ENCODE peak calls at places on chromosomes 16 and 17, in seven cellular contexts. B, M, E, J, W, Z and N are unnamed samples.

GRCh38 chr16:26050489-26050888 is 358.7 kb downstream of the HS3ST4 start:
- DNase-seq in J (no peak), M (no peak), W (no peak), Z (no peak), E (no peak), B (no peak), N (no peak)

GRCh38 chr16:50213939-50214519 is 52.3 kb upstream of the ADCY7 start:
- DNase-seq in W (no peak), J (no peak), Z (no peak), E (no peak), B (no peak), M (no peak), N (no peak)

GRCh38 chr16:73206306-73206705 is 158.4 kb upstream of the ZFHX3 start:
- DNase-seq in J (no peak), W (no peak), Z (no peak), B (no peak), M (no peak), E (no peak), N (no peak)

GRCh38 chr17:57577751-57578607 is 167.1 kb downstream of the CCDC182 start:
- DNase-seq in Z (no peak), E (peak; percentile 35), B (no peak), M (no peak), J (peak; percentile 72), W (no peak), N (peak; percentile 74)

GRCh38 chr17:79340771-79341528 is 266.3 kb downstream of the ENGASE start:
- DNase-seq in M (peak; percentile 12), W (no peak), Z (no peak), J (no peak), E (no peak), B (no peak), N (no peak)

GRCh38 chr16:67154578-67155304 is 3.9 kb upstream of the B3GNT9 start:
- DNase-seq in B (no peak), J (no peak), E (no peak), M (no peak), Z (no peak), W (no peak), N (no peak)

GRCh38 chr16:58464047-58464915 is 35.7 kb upstream of the NDRG4 start:
- DNase-seq in J (no peak), E (peak; percentile 53), M (no peak), B (no peak), Z (no peak), W (no peak), N (no peak)

GRCh38 chr17:50177983-50178834 is 12.4 kb downstream of the SGCA start:
- DNase-seq in W (no peak), B (peak; percentile 66), Z (no peak), M (peak; percentile 79), J (peak; percentile 70), E (peak; percentile 80), N (peak; percentile 73)

GRCh38 chr16:2933136-2933535 is 21.4 kb downstream of the FLYWCH1 start:
- DNase-seq in E (no peak), W (no peak), Z (no peak), J (no peak), B (no peak), M (no peak), N (no peak)

GRCh38 chr16:675884-676564 is 553 bp downstream of the RHBDL1 start:
- DNase-seq in E (no peak), J (no peak), M (peak; percentile 49), W (no peak), Z (no peak), B (no peak), N (no peak)

GRCh38 chr17:28457890-28458289 is 15.6 kb upstream of the SLC13A2 start:
- DNase-seq in W (no peak), B (no peak), Z (no peak), M (no peak), E (no peak), J (no peak), N (no peak)

GRCh38 chr17:45267436-45268055 is 5.7 kb upstream of the SPATA32 start:
- DNase-seq in E (no peak), W (no peak), J (no peak), M (no peak), B (no peak), Z (no peak), N (no peak)

GRCh38 chr17:63838586-63839184 is 3.8 kb downstream of the SMARCD2 start:
- DNase-seq in Z (peak; percentile 97), M (peak; percentile 82), J (peak; percentile 94), E (peak; percentile 93), B (peak; percentile 91), W (no peak), N (peak; percentile 92)

GRCh38 chr16:4675864-4676786 is 17.2 kb upstream of the NUDT16L1 start:
- DNase-seq in W (peak; percentile 22), J (no peak), M (peak; percentile 46), E (no peak), Z (no peak), B (no peak), N (no peak)

GRCh38 chr17:49616546-49617205 is 41.0 kb downstream of the NXPH3 start:
- DNase-seq in B (peak; percentile 57), Z (peak; percentile 86), W (no peak), J (peak; percentile 80), M (peak; percentile 38), E (peak; percentile 75), N (peak; percentile 38)

GRCh38 chr17:8125196-8125946 is 1.5 kb upstream of the HES7 start:
- DNase-seq in M (peak; percentile 88), J (peak; percentile 88), W (peak; percentile 78), Z (no peak), E (peak; percentile 74), B (peak; percentile 91), N (peak; percentile 91)

GRCh38 chr16:89185062-89185751 is 13.7 kb downstream of the CDH15 start:
- DNase-seq in J (no peak), M (no peak), E (no peak), Z (no peak), W (no peak), B (no peak), N (no peak)

GRCh38 chr16:31913668-31914067 is 40.1 kb downstream of the ZNF267 start:
- DNase-seq in J (no peak), W (no peak), E (no peak), B (no peak), M (no peak), Z (no peak), N (no peak)
- H3K9me3 ChIP-seq in J (peaks cover 79% of the 10 kb centered on the region), W (peaks cover 99% of the 10 kb centered on the region), E (peaks cover 100% of the 10 kb centered on the region), B (peaks cover 99% of the 10 kb centered on the region), M (peaks cover 94% of the 10 kb centered on the region), Z (peaks cover 57% of the 10 kb centered on the region), N (peaks cover 3% of the 10 kb centered on the region)

DNA sequence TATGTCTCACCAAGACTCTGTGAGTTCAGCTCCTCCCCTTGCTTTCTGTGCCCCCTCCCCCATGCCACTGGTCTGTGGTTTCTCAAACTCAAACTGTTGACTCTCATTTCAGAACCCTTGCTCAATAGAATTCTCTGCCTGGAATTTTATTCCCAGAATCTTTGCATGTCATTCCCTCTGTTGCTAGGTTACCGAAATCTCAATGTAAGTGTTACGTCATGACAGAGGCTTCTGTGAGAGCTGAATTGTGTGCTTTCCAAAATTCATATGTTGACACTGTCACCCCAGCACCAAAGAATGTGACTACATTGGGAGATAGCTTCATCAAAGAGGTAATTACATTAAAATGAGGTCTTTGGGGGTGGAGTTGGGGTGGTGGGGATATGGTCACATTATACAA is 1938.8 kb downstream of the TP53TG3F start:
- DNase-seq in B (no peak), Z (no peak), M (no peak), E (no peak), W (no peak), J (no peak), N (no peak)
- H3K9me3 ChIP-seq in B (no peaks in the 10 kb centered on the region), Z (no peaks in the 10 kb centered on the region), M (no peaks in the 10 kb centered on the region), E (no peaks in the 10 kb centered on the region), W (peaks cover 29% of the 10 kb centered on the region), J (no peaks in the 10 kb centered on the region), N (no peaks in the 10 kb centered on the region)

GRCh38 chr16:35210681-35211433 is 1751.4 kb downstream of the TP53TG3F start:
- DNase-seq in M (no peak), E (no peak), B (no peak), Z (no peak), J (no peak), W (no peak), N (no peak)

GRCh38 chr16:35203636-35204035 is 1744.2 kb downstream of the TP53TG3F start:
- DNase-seq in M (no peak), E (no peak), J (no peak), B (no peak), Z (no peak), W (no peak), N (no peak)

GRCh38 chr16:35208001-35208935 is 1748.9 kb downstream of the TP53TG3F start:
- DNase-seq in M (no peak), B (no peak), J (no peak), E (no peak), W (no peak), Z (peak; percentile 70), N (no peak)

DNA sequence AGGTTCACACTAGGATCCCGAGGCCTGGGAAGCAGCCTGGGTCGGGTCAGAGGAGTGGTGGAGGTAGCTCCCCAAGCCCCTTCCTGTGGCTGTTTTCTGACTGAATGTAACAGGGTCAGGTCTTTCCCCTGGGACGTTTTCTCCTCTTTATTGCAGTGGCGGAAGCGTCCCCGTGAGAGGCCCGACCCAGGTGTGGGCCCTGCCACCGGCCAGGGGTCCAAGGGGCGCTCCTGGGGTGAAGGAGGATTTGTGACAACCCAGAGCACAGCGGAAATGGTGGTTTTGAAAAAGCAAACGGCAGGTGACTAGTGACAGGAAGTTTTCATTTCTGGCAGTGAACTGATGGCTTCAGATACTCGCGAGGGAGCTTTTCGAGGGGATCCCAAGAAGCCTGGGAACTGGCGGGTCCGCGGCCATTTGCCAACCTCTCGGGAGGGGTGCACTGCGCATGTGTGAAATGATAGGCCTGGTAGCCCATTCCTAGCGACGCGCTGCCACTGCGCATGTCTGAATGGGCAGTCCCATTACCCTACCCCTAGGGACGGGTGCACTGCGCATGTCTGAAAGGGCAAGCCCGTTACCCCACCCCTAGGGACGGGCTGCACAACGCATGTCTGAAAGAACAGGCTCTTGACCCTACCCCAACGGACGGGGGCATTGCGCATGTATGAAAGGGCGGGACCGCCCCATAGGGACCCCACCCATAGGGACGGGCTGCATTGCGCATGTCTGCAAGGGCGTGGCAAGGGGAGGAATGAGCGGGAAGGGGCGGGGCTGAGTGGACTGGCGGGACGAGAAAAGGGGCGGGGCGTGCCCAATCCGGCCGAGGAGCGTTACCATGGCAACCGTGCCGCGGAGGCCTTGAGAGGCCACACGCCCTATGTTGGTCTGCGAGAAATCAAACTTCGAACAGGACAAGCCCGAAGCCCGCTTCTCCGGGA is 1747.9 kb downstream of the TP53TG3F start:
- DNase-seq in J (no peak), B (no peak), M (no peak), E (no peak), W (no peak), Z (peak; percentile 58), N (peak; percentile 90)
- H3K9me3 ChIP-seq in J (no peaks in the 10 kb centered on the region), B (peaks cover 7% of the 10 kb centered on the region), M (no peaks in the 10 kb centered on the region), E (no peaks in the 10 kb centered on the region), W (peaks cover 29% of the 10 kb centered on the region), Z (no peaks in the 10 kb centered on the region), N (no peaks in the 10 kb centered on the region)

GRCh38 chr17:33322063-33322462 is 29.0 kb upstream of the ASIC2 start:
- DNase-seq in W (no peak), M (no peak), B (no peak), J (no peak), E (no peak), Z (no peak), N (no peak)

GRCh38 chr17:33328129-33328528 is 35.0 kb upstream of the ASIC2 start:
- DNase-seq in W (no peak), B (no peak), E (no peak), J (no peak), M (no peak), Z (no peak), N (no peak)

DNA sequence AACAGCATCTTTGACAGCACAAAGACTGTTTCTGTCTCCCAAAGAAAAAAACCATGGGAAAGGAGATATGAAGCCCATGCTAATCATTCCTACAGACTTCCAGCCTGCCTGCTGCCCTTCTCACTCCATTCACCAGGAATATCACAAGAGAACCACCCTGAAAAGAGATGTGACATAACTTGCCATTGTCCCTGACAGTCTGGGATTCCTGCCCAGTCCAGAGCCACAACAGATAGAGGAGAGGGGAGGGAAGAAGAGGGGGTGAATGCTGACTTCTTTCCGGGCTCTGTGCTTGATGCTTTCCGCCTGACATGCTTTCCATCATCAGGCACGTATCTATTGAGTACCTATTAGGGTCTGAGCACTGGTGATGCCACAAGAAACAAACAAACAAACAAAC is 31.6 kb upstream of the ASIC2 start:
- DNase-seq in J (no peak), M (no peak), B (no peak), E (no peak), Z (no peak), W (no peak), N (no peak)
- H3K9me3 ChIP-seq in J (no peaks in the 10 kb centered on the region), M (no peaks in the 10 kb centered on the region), B (no peaks in the 10 kb centered on the region), E (no peaks in the 10 kb centered on the region), Z (no peaks in the 10 kb centered on the region), W (no peaks in the 10 kb centered on the region), N (no peaks in the 10 kb centered on the region)